ENCODE peak calls at places on chromosomes 16 and 17, in eight cellular contexts. E is HepG2, Q is HCT116, O is Panc1, J is fibroblast of mammary gland, B is HFFc6, D is dorsolateral prefrontal cortex, Z is AG04449. H is an unnamed sample.

GRCh38 chr16:55630774-55631173 is 25.0 kb upstream of the SLC6A2 start:
- DNase-seq in E (no peak), J (no peak), O (no peak), Z (no peak), B (no peak), D (no peak), Q (no peak), H (no peak)

GRCh38 chr17:67491009-67491677 is 114.1 kb downstream of the PITPNC1 start:
- DNase-seq in E (peak; percentile 19), J (peak; percentile 100), Z (peak; percentile 89), Q (peak; percentile 87), B (peak; percentile 98), D (peak; percentile 91), O (no peak), H (no peak)

GRCh38 chr16:70158261-70158939 is 15.2 kb upstream of the CLEC18C start:
- DNase-seq in O (no peak), D (no peak), B (no peak), J (no peak), Z (no peak), Q (no peak), E (no peak), H (no peak)

GRCh38 chr17:3905017-3905486 is 11.2 kb downstream of the P2RX1 start:
- DNase-seq in O (no peak), Z (no peak), J (no peak), Q (no peak), D (no peak), E (no peak), B (no peak), H (no peak)

GRCh38 chr17:28908640-28909098 is 5.8 kb upstream of the DHRS13 start:
- DNase-seq in O (no peak), J (peak; percentile 90), Z (no peak), E (peak; percentile 86), B (peak; percentile 61), Q (no peak), D (peak; percentile 47), H (no peak)

GRCh38 chr16:81445143-81445922 is 725 bp downstream of the CMIP start:
- DNase-seq in Z (no peak), O (no peak), E (no peak), J (no peak), Q (no peak), D (peak; percentile 62), B (peak; percentile 20), H (peak; percentile 66)

GRCh38 chr16:64459821-64460220 is 662.0 kb downstream of the CDH11 start:
- DNase-seq in Q (no peak), O (no peak), E (no peak), B (no peak), J (peak; percentile 67), Z (no peak), D (no peak), H (no peak)

GRCh38 chr16:11627822-11628457 is 40.3 kb upstream of the SNN start:
- DNase-seq in J (peak; percentile 56), O (no peak), Z (no peak), Q (peak; percentile 63), D (no peak), E (no peak), B (peak; percentile 69), H (no peak)

GRCh38 chr17:63641678-63642077 is 19.5 kb downstream of the MAP3K3 start:
- DNase-seq in B (no peak), D (no peak), Q (no peak), Z (no peak), E (no peak), O (no peak), J (no peak), H (no peak)

GRCh38 chr16:69931631-69932030 is 19.5 kb upstream of the CLEC18A start:
- DNase-seq in O (no peak), Z (no peak), B (no peak), J (no peak), E (no peak), D (no peak), Q (no peak), H (no peak)

GRCh38 chr17:37512442-37513070 is 22.9 kb downstream of the DUSP14 start:
- DNase-seq in D (no peak), Q (no peak), E (no peak), O (no peak), J (no peak), Z (no peak), B (no peak), H (no peak)

GRCh38 chr16:20910781-20911321 is 10.3 kb downstream of the LYRM1 start:
- DNase-seq in Q (peak; percentile 75), D (no peak), Z (peak; percentile 78), B (peak; percentile 92), J (peak; percentile 95), E (no peak), O (no peak), H (no peak)

GRCh38 chr17:65550075-65550635 is 11.3 kb downstream of the AXIN2 start:
- DNase-seq in B (no peak), D (no peak), O (no peak), Z (no peak), J (no peak), Q (no peak), E (no peak), H (no peak)

GRCh38 chr17:34252890-34253525 is 2.1 kb upstream of the CCL2 start:
- DNase-seq in D (no peak), Q (no peak), J (no peak), E (no peak), O (no peak), Z (peak; percentile 76), B (peak; percentile 91), H (no peak)

GRCh38 chr17:83173997-83174858 is 94.8 kb downstream of the METRNL start:
- DNase-seq in D (no peak), Z (no peak), Q (no peak), E (peak; percentile 90), O (no peak), B (no peak), J (peak; percentile 59), H (peak; percentile 88)

GRCh38 chr16:35749253-35750141 is 2290.1 kb downstream of the TP53TG3F start:
- DNase-seq in E (no peak), Z (no peak), D (no peak), O (no peak), J (no peak), B (no peak), Q (no peak), H (no peak)
- TF ChIP-seq CTCF in E (no peak), Z (no peak), D (no peak), O (no peak), J (no peak), B (no peak), Q (no peak), H (no peak)

GRCh38 chr17:31527606-31528005 is 136.1 kb downstream of the RAB11FIP4 start:
- DNase-seq in E (no peak), D (no peak), B (peak; percentile 61), O (no peak), J (no peak), Q (no peak), Z (no peak), H (no peak)

GRCh38 chr17:31523862-31524730 is 132.6 kb downstream of the RAB11FIP4 start:
- DNase-seq in Q (no peak), Z (no peak), D (no peak), J (no peak), B (no peak), E (no peak), O (no peak), H (no peak)

GRCh38 chr17:31528291-31528874 is 136.9 kb downstream of the RAB11FIP4 start:
- DNase-seq in O (no peak), Z (no peak), J (no peak), B (no peak), E (no peak), D (peak; percentile 17), Q (no peak), H (no peak)

GRCh38 chr17:31524926-31525800 is 133.7 kb downstream of the RAB11FIP4 start:
- DNase-seq in D (peak; percentile 87), E (peak; percentile 61), Z (peak; percentile 80), Q (peak; percentile 49), O (no peak), B (peak; percentile 90), J (peak; percentile 89), H (peak; percentile 85)

DNA sequence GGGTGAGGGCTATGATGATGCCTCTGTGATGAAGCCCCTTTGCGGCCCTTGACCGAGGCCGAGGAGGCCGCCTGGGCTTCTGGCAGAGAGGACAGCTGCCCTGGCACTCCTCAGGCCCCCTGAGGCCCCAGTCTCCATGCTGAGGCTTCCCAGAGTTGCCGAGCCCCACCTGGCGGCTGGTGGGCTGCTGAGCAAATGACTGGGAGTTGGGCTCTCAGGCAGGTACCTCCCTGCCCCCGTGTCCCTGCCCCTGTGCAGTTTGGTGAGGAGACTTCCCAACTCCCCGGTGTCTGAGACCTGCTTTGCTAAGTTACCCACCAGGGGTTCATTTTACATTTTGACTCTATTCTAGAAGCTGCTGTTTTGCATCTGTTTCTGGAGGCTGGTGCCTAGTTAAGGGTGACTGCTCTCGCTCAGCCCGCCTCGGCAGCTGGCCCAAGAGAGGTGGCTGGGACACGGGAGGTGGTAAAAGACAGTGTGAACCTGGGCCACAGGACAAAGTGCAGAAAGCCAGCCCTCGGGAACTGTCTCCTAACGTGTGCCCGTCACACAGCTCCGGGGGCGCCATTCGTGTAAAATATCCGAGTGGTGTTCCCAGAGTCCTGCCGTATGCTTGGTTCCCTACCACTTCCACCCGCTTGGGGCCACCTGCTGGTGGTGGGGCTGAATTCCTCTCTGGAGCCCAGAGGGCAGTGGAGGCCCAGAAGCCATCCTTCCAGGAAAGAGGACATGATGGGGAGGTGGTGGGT is 134.5 kb downstream of the RAB11FIP4 start:
- DNase-seq in Q (no peak), O (no peak), E (peak; percentile 24), B (no peak), Z (no peak), J (no peak), D (peak; percentile 74), H (no peak)
- TF ChIP-seq CTCF in Q (peak; percentile 47), O (peak; percentile 55), E (peak; percentile 54), B (peak; percentile 68), Z (peak; percentile 40), J (peak; percentile 35), D (peak; percentile 42), H (peak; percentile 59)

GRCh38 chr16:8872967-8873865 is 4.4 kb upstream of the CARHSP1 start:
- DNase-seq in J (no peak), Z (no peak), Q (no peak), O (no peak), D (no peak), B (no peak), E (peak; percentile 67), H (no peak)
- TF ChIP-seq CTCF in J (peak; percentile 17), Z (no peak), Q (no peak), O (no peak), D (no peak), B (peak; percentile 56), E (peak; percentile 53), H (peak; percentile 36)

GRCh38 chr16:54193013-54193655 is 93.5 kb downstream of the IRX3 start:
- DNase-seq in Z (no peak), J (no peak), E (no peak), O (no peak), D (no peak), Q (no peak), B (no peak), H (no peak)

GRCh38 chr16:54191592-54191991 is 95.0 kb downstream of the IRX3 start:
- DNase-seq in J (no peak), D (no peak), B (no peak), E (no peak), Q (no peak), Z (no peak), O (no peak), H (no peak)

GRCh38 chr16:54191163-54191562 is 95.4 kb downstream of the IRX3 start:
- DNase-seq in D (no peak), B (no peak), Q (no peak), E (no peak), Z (no peak), J (no peak), O (no peak), H (no peak)

GRCh38 chr16:54193656-54194007 is 93.0 kb downstream of the IRX3 start:
- DNase-seq in Z (no peak), E (peak; percentile 58), O (no peak), B (peak; percentile 64), Q (peak; percentile 59), D (peak; percentile 53), J (peak; percentile 62), H (peak; percentile 76)

GRCh38 chr16:54194008-54194731 is 92.4 kb downstream of the IRX3 start:
- DNase-seq in J (peak; percentile 71), E (no peak), O (no peak), Q (no peak), B (no peak), Z (no peak), D (no peak), H (no peak)
- TF ChIP-seq CTCF in J (no peak), E (no peak), O (peak; percentile 40), Q (no peak), B (peak; percentile 25), Z (no peak), D (no peak), H (no peak)

H was measured in Caco-2.